ENCODE peak calls at places on chromosomes 2 and 18, in ten cellular contexts. D, Q, W, C, V, T, I, J, O and Z are unnamed samples.

GRCh38 chr2:11234309-11234708 is 79.0 kb downstream of the SLC66A3 start:
- DNase-seq in D (no peak), V (peak), T (no peak), J (no peak), I (no peak), O (no peak), Q (no peak), C (no peak), W (no peak), Z (no peak)

GRCh38 chr18:58590231-58590630 is 38.7 kb downstream of the ALPK2 start:
- DNase-seq in O (peak), V (no peak), Q (no peak), D (no peak), I (no peak), C (no peak), W (peak), T (no peak), J (no peak), Z (peak)

GRCh38 chr2:23940262-23940975 is at the start of gene UBXN2A:
- DNase-seq in W (peak), O (peak), D (peak), Q (peak), T (peak), J (peak), V (peak), C (peak), I (peak), Z (peak)

GRCh38 chr2:202716114-202716718 is 81.4 kb downstream of the FAM117B start:
- DNase-seq in T (no peak), O (no peak), J (no peak), Q (no peak), D (no peak), I (no peak), C (no peak), W (no peak), V (no peak), Z (no peak)

GRCh38 chr18:22705328-22705727 is 227.8 kb upstream of the RBBP8 start:
- DNase-seq in V (no peak), C (no peak), D (peak), J (no peak), T (no peak), W (no peak), I (no peak), O (no peak), Q (no peak), Z (no peak)

GRCh38 chr18:6255121-6255742 is 159.5 kb downstream of the L3MBTL4 start:
- DNase-seq in C (no peak), V (no peak), T (no peak), D (no peak), J (no peak), O (no peak), I (no peak), W (no peak), Q (no peak), Z (no peak)

GRCh38 chr2:54456526-54457325 is 599 bp downstream of the SPTBN1 start:
- DNase-seq in T (peak), I (peak), O (peak), V (peak), W (peak), J (no peak), C (no peak), Q (no peak), D (peak), Z (peak)

GRCh38 chr2:224160917-224161316 is 121.8 kb upstream of the SERPINE2 start:
- DNase-seq in Q (no peak), J (no peak), D (no peak), V (no peak), T (no peak), I (no peak), W (no peak), C (no peak), O (no peak), Z (peak)

GRCh38 chr18:21704603-21705364 is at the start of gene ABHD3:
- DNase-seq in W (peak), T (peak), O (peak), Q (peak), J (peak), V (peak), I (peak), D (peak), C (peak), Z (peak)

GRCh38 chr2:62941413-62941812 is 109.2 kb upstream of the OTX1 start:
- DNase-seq in O (no peak), C (no peak), D (no peak), J (no peak), Q (no peak), V (no peak), T (no peak), W (no peak), I (no peak), Z (no peak)

GRCh38 chr2:15940661-15941482 is 522 bp downstream of the MYCN start:
- DNase-seq in I (no peak), V (peak), O (no peak), J (no peak), Q (peak), D (peak), C (no peak), T (no peak), W (no peak), Z (no peak)

GRCh38 chr2:233813236-233814062 is 35.3 kb downstream of the MROH2A start:
- DNase-seq in D (no peak), O (no peak), Q (peak), C (peak), V (no peak), W (peak), J (no peak), T (no peak), I (no peak), Z (no peak)

GRCh38 chr2:193276069-193276468 is 1081.3 kb upstream of the TMEFF2 start:
- DNase-seq in V (no peak), T (no peak), W (no peak), Q (no peak), D (no peak), C (no peak), I (peak), J (no peak), O (no peak), Z (no peak)

GRCh38 chr2:104685591-104685990 is 168.3 kb upstream of the POU3F3 start:
- DNase-seq in C (no peak), O (no peak), J (no peak), D (no peak), W (no peak), T (no peak), V (no peak), Q (no peak), I (no peak), Z (no peak)

GRCh38 chr18:79614211-79615028 is 65.2 kb upstream of the CTDP1 start:
- DNase-seq in W (peak), Q (no peak), D (no peak), I (no peak), V (no peak), T (no peak), C (no peak), J (no peak), O (no peak), Z (peak)

GRCh38 chr2:181955010-181955409 is 30.6 kb upstream of the PPP1R1C start:
- DNase-seq in Q (no peak), I (no peak), D (peak), V (no peak), T (no peak), J (no peak), C (no peak), O (no peak), W (no peak), Z (no peak)

GRCh38 chr2:239316562-239317465 is 84.0 kb downstream of the HDAC4 start:
- DNase-seq in O (no peak), V (no peak), C (peak), D (no peak), Q (peak), T (no peak), W (peak), I (peak), J (no peak), Z (peak)

GRCh38 chr2:232511336-232511863 is 8.8 kb upstream of the PRSS56 start:
- DNase-seq in C (no peak), V (peak), D (no peak), W (no peak), T (no peak), J (no peak), Q (no peak), I (no peak), O (no peak), Z (no peak)

GRCh38 chr18:74303306-74303705 is 11.5 kb upstream of the CYB5A start:
- DNase-seq in O (no peak), D (no peak), J (no peak), T (no peak), Q (no peak), I (no peak), W (no peak), C (no peak), V (no peak), Z (no peak)

GRCh38 chr2:26846881-26847662 is 860 bp upstream of the DPYSL5 start:
- DNase-seq in D (no peak), T (no peak), C (no peak), O (no peak), W (no peak), J (no peak), I (no peak), V (no peak), Q (no peak), Z (no peak)

GRCh38 chr2:67516899-67517530 is 119.9 kb downstream of the ETAA1 start:
- DNase-seq in V (no peak), J (no peak), C (no peak), W (no peak), D (peak), O (no peak), T (no peak), Q (no peak), I (no peak), Z (no peak)

GRCh38 chr2:217798191-217798590 is 204.6 kb downstream of the TNS1 start:
- DNase-seq in I (no peak), O (no peak), Q (no peak), W (peak), J (no peak), T (no peak), V (no peak), D (no peak), C (no peak), Z (no peak)

GRCh38 chr2:113276906-113277425 is 1.8 kb downstream of the PAX8 start:
- DNase-seq in Q (no peak), J (no peak), O (no peak), V (no peak), W (no peak), T (no peak), D (no peak), C (no peak), I (no peak), Z (no peak)

GRCh38 chr2:239081046-239081445 is 233.2 kb downstream of the TWIST2 start:
- DNase-seq in D (no peak), C (no peak), V (no peak), Q (no peak), I (no peak), J (no peak), O (no peak), W (no peak), T (no peak), Z (no peak)

GRCh38 chr2:210577263-210578071 is 21.1 kb downstream of the CPS1 start:
- DNase-seq in D (peak), V (peak), I (peak), C (no peak), J (no peak), Q (no peak), O (peak), W (no peak), T (no peak), Z (no peak)

GRCh38 chr2:143171817-143172216 is 42.6 kb downstream of the ARHGAP15 start:
- DNase-seq in T (no peak), Q (no peak), O (no peak), C (no peak), W (no peak), I (no peak), V (no peak), J (no peak), D (peak), Z (no peak)

GRCh38 chr2:2326053-2326452 is 5.0 kb downstream of the MYT1L start:
- DNase-seq in V (no peak), C (no peak), Q (no peak), T (no peak), W (no peak), J (no peak), O (no peak), I (no peak), D (no peak), Z (no peak)

DNA sequence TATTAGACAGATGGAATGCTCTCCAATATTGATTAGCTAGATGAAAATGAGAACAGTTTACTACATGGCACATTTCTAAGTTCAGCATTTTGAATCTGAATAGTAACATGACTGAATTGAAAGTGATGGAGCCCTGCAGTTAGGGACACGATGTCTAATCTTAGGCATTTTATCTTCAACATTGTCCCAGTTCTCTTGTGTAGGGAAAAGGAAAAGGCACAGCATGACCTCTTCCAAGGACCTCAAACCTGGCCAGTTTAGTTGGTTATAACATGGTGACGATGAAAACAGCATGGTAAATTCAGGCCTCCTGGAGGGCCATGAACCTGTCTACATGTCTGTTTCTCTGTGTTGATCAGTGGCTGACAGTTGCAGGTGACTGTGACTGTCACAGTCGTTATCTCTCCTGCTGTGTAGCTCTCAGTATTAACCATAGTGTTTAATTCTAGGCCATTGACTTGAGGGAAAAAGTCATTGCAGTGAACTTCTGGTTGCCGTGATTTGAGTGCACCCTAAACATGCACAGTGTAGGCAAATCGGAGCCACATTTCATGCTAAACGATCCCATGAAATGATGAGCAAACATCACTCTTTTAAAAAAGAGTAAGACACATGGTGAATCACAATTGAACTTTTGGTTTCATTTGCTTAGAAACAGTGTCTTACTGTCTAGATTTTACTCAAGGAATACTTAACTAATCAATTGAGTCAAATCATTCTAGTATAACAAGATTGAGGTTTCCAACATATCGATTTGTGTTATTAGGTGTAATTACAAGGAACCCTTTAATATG is 129.7 kb downstream of the PHLPP1 start:
- DNase-seq in T (no peak), O (no peak), C (no peak), Q (no peak), I (no peak), V (no peak), W (no peak), D (no peak), J (no peak), Z (no peak)
- TF ChIP-seq EP300 in T (no peak), O (no peak), C (no peak), Q (no peak), I (no peak), V (no peak), W (no peak), D (no peak), J (no peak), Z (no peak)

GRCh38 chr2:96647681-96648080 is 5.1 kb downstream of the FER1L5 start:
- DNase-seq in V (no peak), W (no peak), C (no peak), T (no peak), D (no peak), O (no peak), J (no peak), I (no peak), Q (no peak), Z (no peak)

GRCh38 chr2:96648306-96648705 is 5.7 kb downstream of the FER1L5 start:
- DNase-seq in I (no peak), C (no peak), V (no peak), W (no peak), Q (no peak), T (no peak), D (no peak), O (no peak), J (no peak), Z (no peak)

GRCh38 chr2:96637385-96638143 is 548 bp downstream of the KANSL3 start:
- DNase-seq in V (peak), Q (peak), C (peak), W (peak), O (peak), T (peak), D (peak), J (peak), I (peak), Z (peak)

GRCh38 chr2:96638144-96639121 is at the start of gene KANSL3:
- DNase-seq in D (peak), V (peak), J (peak), Q (peak), T (peak), I (peak), C (peak), W (peak), O (peak), Z (peak)

GRCh38 chr2:96642564-96643350 is at the start of gene FER1L5:
- DNase-seq in J (no peak), C (no peak), Q (no peak), V (peak), D (no peak), I (peak), W (no peak), O (no peak), T (no peak), Z (peak)
- TF ChIP-seq EP300 in J (no peak), C (no peak), Q (no peak), V (no peak), D (no peak), I (no peak), W (no peak), O (no peak), T (no peak), Z (no peak)

DNA sequence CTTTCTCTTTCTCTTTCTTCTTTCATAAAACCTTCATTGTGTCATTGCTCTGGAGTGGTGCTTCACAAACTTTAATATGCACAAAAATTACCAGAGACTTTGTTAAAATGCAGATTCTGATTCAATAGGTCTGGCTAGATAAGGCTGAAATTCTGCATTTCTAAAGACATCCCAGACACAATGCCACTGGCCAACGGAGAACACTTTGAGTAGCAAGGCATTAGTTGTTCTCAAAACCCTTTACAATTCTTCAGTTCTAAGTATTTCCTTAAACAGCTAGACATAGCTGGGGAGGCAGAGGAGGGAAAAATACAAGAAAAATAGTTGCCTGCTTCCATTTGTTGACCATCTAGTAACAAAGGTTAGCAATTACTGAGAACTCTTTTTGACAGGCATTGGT is 101.8 kb upstream of the PIK3C3 start:
- DNase-seq in J (no peak), T (no peak), D (no peak), O (no peak), Q (no peak), C (no peak), V (no peak), W (no peak), I (no peak), Z (no peak)
- TF ChIP-seq EP300 in J (no peak), T (no peak), D (no peak), O (no peak), Q (no peak), C (no peak), V (no peak), W (no peak), I (no peak), Z (no peak)

DNA sequence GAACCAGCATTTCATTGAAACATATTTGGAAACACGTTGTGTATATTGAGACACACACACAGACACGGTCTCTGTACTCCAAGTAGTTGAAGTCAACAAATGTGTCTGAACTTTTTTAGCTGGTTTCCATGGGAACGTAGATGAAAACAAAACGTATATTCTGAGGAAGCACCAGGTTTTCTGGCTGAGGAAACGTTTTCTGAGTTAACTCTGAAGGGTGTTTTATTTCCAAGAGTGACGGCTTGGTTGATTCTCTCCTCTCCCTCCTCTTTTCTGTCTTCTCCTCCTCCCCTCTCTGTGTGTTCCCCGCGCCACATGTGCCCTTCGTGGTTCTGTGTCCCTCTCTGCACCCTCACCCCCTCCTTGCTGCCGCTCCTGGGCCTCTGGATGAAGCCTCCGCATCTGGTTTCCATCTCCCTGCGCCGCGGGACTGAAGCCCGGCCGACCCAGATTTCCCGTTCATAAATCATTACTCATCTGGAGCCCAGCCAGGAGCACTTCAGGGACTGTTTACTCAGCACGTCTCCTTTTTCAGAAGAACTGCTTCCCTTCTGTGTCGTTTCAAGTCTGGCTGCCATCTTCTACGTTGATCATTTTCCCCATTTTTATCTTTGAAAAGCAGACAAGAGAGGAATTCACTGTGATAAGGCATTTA is 122.7 kb downstream of the COL6A3 start:
- DNase-seq in I (peak), O (peak), Q (peak), J (peak), V (peak), D (peak), C (peak), W (peak), T (peak), Z (peak)
- TF ChIP-seq EP300 in I (no peak), O (no peak), Q (no peak), J (peak), V (peak), D (no peak), C (peak), W (peak), T (peak), Z (peak)

GRCh38 chr2:9360701-9361100 is 62.6 kb downstream of the ITGB1BP1 start:
- DNase-seq in J (no peak), C (no peak), T (no peak), V (no peak), I (no peak), O (no peak), Q (no peak), D (no peak), W (no peak), Z (no peak)
- TF ChIP-seq EP300 in J (no peak), C (no peak), T (no peak), V (no peak), I (no peak), O (no peak), Q (no peak), D (no peak), W (no peak), Z (no peak)